ENCODE peak calls at places on chromosomes 16 and 17, in seven cellular contexts. One of them, this sample, is unnamed.

GRCh38 chr17:50290074-50290702 is 15.9 kb downstream of the TMEM92 start:
- DNase-seq in SK-MEL-5: no peak
- DNase-seq in T47D: peak; percentile 59
- DNase-seq in amniotic stem cell: peak; percentile 85
- DNase-seq in stimulated activated CD4-positive, alpha-beta T cell treated with anti-CD3 and anti-CD28 coated beads, TNF-alpha, amount 100 ng/mL, for 48 hours: no peak
- DNase-seq in PC-9: peak; percentile 70
- DNase-seq in fibroblast of pulmonary artery: peak; percentile 99
- DNase-seq in this sample: no peak

GRCh38 chr17:79633937-79634813 is 23.3 kb upstream of the RBFOX3 start:
- DNase-seq in SK-MEL-5: no peak
- DNase-seq in T47D: no peak
- DNase-seq in amniotic stem cell: no peak
- DNase-seq in stimulated activated CD4-positive, alpha-beta T cell treated with anti-CD3 and anti-CD28 coated beads, TNF-alpha, amount 100 ng/mL, for 48 hours: no peak
- DNase-seq in PC-9: no peak
- DNase-seq in fibroblast of pulmonary artery: no peak
- DNase-seq in this sample: no peak

GRCh38 chr17:12388206-12388605 is 277.5 kb upstream of the MYOCD start:
- DNase-seq in SK-MEL-5: no peak
- DNase-seq in T47D: no peak
- DNase-seq in amniotic stem cell: peak; percentile 54
- DNase-seq in stimulated activated CD4-positive, alpha-beta T cell treated with anti-CD3 and anti-CD28 coated beads, TNF-alpha, amount 100 ng/mL, for 48 hours: no peak
- DNase-seq in PC-9: no peak
- DNase-seq in fibroblast of pulmonary artery: peak; percentile 10
- DNase-seq in this sample: no peak

GRCh38 chr17:16922386-16923096 is 49.4 kb downstream of the TNFRSF13B start:
- DNase-seq in SK-MEL-5: peak; percentile 47
- DNase-seq in T47D: no peak
- DNase-seq in amniotic stem cell: no peak
- DNase-seq in stimulated activated CD4-positive, alpha-beta T cell treated with anti-CD3 and anti-CD28 coated beads, TNF-alpha, amount 100 ng/mL, for 48 hours: no peak
- DNase-seq in PC-9: no peak
- DNase-seq in fibroblast of pulmonary artery: no peak
- DNase-seq in this sample: no peak

GRCh38 chr16:50925758-50926357 is 184.0 kb downstream of the CYLD start:
- DNase-seq in SK-MEL-5: no peak
- DNase-seq in T47D: no peak
- DNase-seq in amniotic stem cell: no peak
- DNase-seq in stimulated activated CD4-positive, alpha-beta T cell treated with anti-CD3 and anti-CD28 coated beads, TNF-alpha, amount 100 ng/mL, for 48 hours: no peak
- DNase-seq in PC-9: no peak
- DNase-seq in fibroblast of pulmonary artery: peak; percentile 1
- DNase-seq in this sample: no peak

GRCh38 chr17:67573987-67574657 is 143.6 kb upstream of the NOL11 start:
- DNase-seq in SK-MEL-5: no peak
- DNase-seq in T47D: no peak
- DNase-seq in amniotic stem cell: no peak
- DNase-seq in stimulated activated CD4-positive, alpha-beta T cell treated with anti-CD3 and anti-CD28 coated beads, TNF-alpha, amount 100 ng/mL, for 48 hours: no peak
- DNase-seq in PC-9: no peak
- DNase-seq in fibroblast of pulmonary artery: no peak
- DNase-seq in this sample: no peak

GRCh38 chr17:32446949-32447348 is 2.6 kb downstream of the PSMD11 start:
- DNase-seq in SK-MEL-5: no peak
- DNase-seq in T47D: no peak
- DNase-seq in amniotic stem cell: no peak
- DNase-seq in stimulated activated CD4-positive, alpha-beta T cell treated with anti-CD3 and anti-CD28 coated beads, TNF-alpha, amount 100 ng/mL, for 48 hours: no peak
- DNase-seq in PC-9: no peak
- DNase-seq in fibroblast of pulmonary artery: no peak
- DNase-seq in this sample: no peak

GRCh38 chr17:68763551-68763950 is 162.4 kb upstream of the FAM20A start:
- DNase-seq in SK-MEL-5: no peak
- DNase-seq in T47D: no peak
- DNase-seq in amniotic stem cell: no peak
- DNase-seq in stimulated activated CD4-positive, alpha-beta T cell treated with anti-CD3 and anti-CD28 coated beads, TNF-alpha, amount 100 ng/mL, for 48 hours: no peak
- DNase-seq in PC-9: no peak
- DNase-seq in fibroblast of pulmonary artery: no peak
- DNase-seq in this sample: no peak

GRCh38 chr16:29645699-29646187 is 17.3 kb upstream of the SPN start:
- DNase-seq in SK-MEL-5: peak; percentile 57
- DNase-seq in T47D: peak; percentile 63
- DNase-seq in amniotic stem cell: no peak
- DNase-seq in stimulated activated CD4-positive, alpha-beta T cell treated with anti-CD3 and anti-CD28 coated beads, TNF-alpha, amount 100 ng/mL, for 48 hours: no peak
- DNase-seq in PC-9: no peak
- DNase-seq in fibroblast of pulmonary artery: peak; percentile 25
- DNase-seq in this sample: peak; percentile 52

GRCh38 chr16:59210955-59211541 is 476.9 kb upstream of the GOT2 start:
- DNase-seq in SK-MEL-5: no peak
- DNase-seq in T47D: peak; percentile 11
- DNase-seq in amniotic stem cell: no peak
- DNase-seq in stimulated activated CD4-positive, alpha-beta T cell treated with anti-CD3 and anti-CD28 coated beads, TNF-alpha, amount 100 ng/mL, for 48 hours: no peak
- DNase-seq in PC-9: no peak
- DNase-seq in fibroblast of pulmonary artery: peak; percentile 53
- DNase-seq in this sample: no peak

GRCh38 chr17:75077490-75078096 is 10.2 kb upstream of the SLC16A5 start:
- DNase-seq in SK-MEL-5: no peak
- DNase-seq in T47D: no peak
- DNase-seq in amniotic stem cell: no peak
- DNase-seq in stimulated activated CD4-positive, alpha-beta T cell treated with anti-CD3 and anti-CD28 coated beads, TNF-alpha, amount 100 ng/mL, for 48 hours: peak; percentile 48
- DNase-seq in PC-9: peak; percentile 55
- DNase-seq in fibroblast of pulmonary artery: no peak
- DNase-seq in this sample: peak; percentile 73

GRCh38 chr16:82671743-82672142 is 45.0 kb downstream of the CDH13 start:
- DNase-seq in SK-MEL-5: peak; percentile 90
- DNase-seq in T47D: no peak
- DNase-seq in amniotic stem cell: no peak
- DNase-seq in stimulated activated CD4-positive, alpha-beta T cell treated with anti-CD3 and anti-CD28 coated beads, TNF-alpha, amount 100 ng/mL, for 48 hours: no peak
- DNase-seq in PC-9: no peak
- DNase-seq in fibroblast of pulmonary artery: no peak
- DNase-seq in this sample: no peak

This sample was measured in HuH-7.